ENCODE peak calls at places on chromosome 13, in four cellular contexts. One of them, this sample, is unnamed.

GRCh38 chr13:44622259-44622658 is 46.1 kb upstream of the TSC22D1 start:
- DNase-seq in HL-60: no peak
- DNase-seq in K562: no peak
- DNase-seq in GM12878: no peak
- DNase-seq in this sample: no peak

GRCh38 chr13:90362718-90363117 is 984.8 kb upstream of the MIR17HG start:
- DNase-seq in HL-60: no peak
- DNase-seq in K562: no peak
- DNase-seq in GM12878: no peak
- DNase-seq in this sample: no peak

GRCh38 chr13:40149611-40150283 is 494.3 kb downstream of the COG6 start:
- DNase-seq in HL-60: no peak
- DNase-seq in K562: no peak
- DNase-seq in GM12878: no peak
- DNase-seq in this sample: no peak

GRCh38 chr13:62767473-62767872 is 1351.8 kb upstream of the PCDH20 start:
- DNase-seq in HL-60: no peak
- DNase-seq in K562: no peak
- DNase-seq in GM12878: no peak
- DNase-seq in this sample: no peak

GRCh38 chr13:75357576-75358295 is 124.2 kb downstream of the TBC1D4 start:
- DNase-seq in HL-60: peak
- DNase-seq in K562: peak
- DNase-seq in GM12878: no peak
- DNase-seq in this sample: peak

GRCh38 chr13:44108345-44108858 is 228.7 kb downstream of the LACC1 start:
- DNase-seq in HL-60: no peak
- DNase-seq in K562: no peak
- DNase-seq in GM12878: no peak
- DNase-seq in this sample: no peak

GRCh38 chr13:87168390-87168789 is 502.8 kb upstream of the SLITRK5 start:
- DNase-seq in HL-60: no peak
- DNase-seq in K562: no peak
- DNase-seq in GM12878: no peak
- DNase-seq in this sample: no peak

GRCh38 chr13:94608586-94608985 is 6.9 kb downstream of the GPR180 start:
- DNase-seq in HL-60: no peak
- DNase-seq in K562: no peak
- DNase-seq in GM12878: no peak
- DNase-seq in this sample: no peak

GRCh38 chr13:110650436-110650835 is 35.1 kb downstream of the NAXD start:
- DNase-seq in HL-60: no peak
- DNase-seq in K562: no peak
- DNase-seq in GM12878: no peak
- DNase-seq in this sample: no peak

GRCh38 chr13:32309312-32309711 is 5.9 kb downstream of the ZAR1L start:
- DNase-seq in HL-60: no peak
- DNase-seq in K562: no peak
- DNase-seq in GM12878: no peak
- DNase-seq in this sample: no peak

GRCh38 chr13:95660981-95661581 is 15.9 kb upstream of the DNAJC3 start:
- DNase-seq in HL-60: no peak
- DNase-seq in K562: peak
- DNase-seq in GM12878: no peak
- DNase-seq in this sample: no peak

GRCh38 chr13:113329656-113330312 is 32.7 kb downstream of the LAMP1 start:
- DNase-seq in HL-60: no peak
- DNase-seq in K562: no peak
- DNase-seq in GM12878: no peak
- DNase-seq in this sample: no peak

GRCh38 chr13:78875792-78876580 is 217.0 kb upstream of the OBI1 start:
- DNase-seq in HL-60: no peak
- DNase-seq in K562: no peak
- DNase-seq in GM12878: no peak
- DNase-seq in this sample: peak

GRCh38 chr13:43268632-43269031 is 245.2 kb downstream of the DNAJC15 start:
- DNase-seq in HL-60: no peak
- DNase-seq in K562: no peak
- DNase-seq in GM12878: no peak
- DNase-seq in this sample: no peak

GRCh38 chr13:42355118-42355840 is 83.3 kb downstream of the AKAP11 start:
- DNase-seq in HL-60: no peak
- DNase-seq in K562: no peak
- DNase-seq in GM12878: no peak
- DNase-seq in this sample: no peak

GRCh38 chr13:110499621-110500281 is 61.8 kb downstream of the RAB20 start:
- DNase-seq in HL-60: no peak
- DNase-seq in K562: no peak
- DNase-seq in GM12878: no peak
- DNase-seq in this sample: no peak

GRCh38 chr13:89267734-89268133 is 1596.6 kb downstream of the SLITRK5 start:
- DNase-seq in HL-60: no peak
- DNase-seq in K562: no peak
- DNase-seq in GM12878: no peak
- DNase-seq in this sample: no peak

GRCh38 chr13:41085961-41086360 is 24.7 kb downstream of the WBP4 start:
- DNase-seq in HL-60: no peak
- DNase-seq in K562: no peak
- DNase-seq in GM12878: no peak
- DNase-seq in this sample: no peak

GRCh38 chr13:40013554-40013953 is 358.1 kb downstream of the COG6 start:
- DNase-seq in HL-60: no peak
- DNase-seq in K562: no peak
- DNase-seq in GM12878: no peak
- DNase-seq in this sample: no peak

GRCh38 chr13:46593403-46593802 is 40.4 kb downstream of the LRCH1 start:
- DNase-seq in HL-60: no peak
- DNase-seq in K562: no peak
- DNase-seq in GM12878: no peak
- DNase-seq in this sample: no peak

GRCh38 chr13:50617134-50617721 is 226.3 kb downstream of the DLEU7 start:
- DNase-seq in HL-60: no peak
- DNase-seq in K562: no peak
- DNase-seq in GM12878: no peak
- DNase-seq in this sample: no peak

GRCh38 chr13:49935171-49936084 is 712 bp downstream of the SPRYD7 start:
- DNase-seq in HL-60: no peak
- DNase-seq in K562: peak
- DNase-seq in GM12878: no peak
- DNase-seq in this sample: no peak

GRCh38 chr13:98293103-98293502 is 116.0 kb upstream of the RNF113B start:
- DNase-seq in HL-60: no peak
- DNase-seq in K562: no peak
- DNase-seq in GM12878: no peak
- DNase-seq in this sample: no peak

GRCh38 chr13:95226932-95227718 is 74.1 kb downstream of the ABCC4 start:
- DNase-seq in HL-60: no peak
- DNase-seq in K562: no peak
- DNase-seq in GM12878: peak
- DNase-seq in this sample: no peak

GRCh38 chr13:111315347-111315995 is 5.0 kb upstream of the TEX29 start:
- DNase-seq in HL-60: no peak
- DNase-seq in K562: no peak
- DNase-seq in GM12878: no peak
- DNase-seq in this sample: no peak

GRCh38 chr13:97142452-97142851 is 79.7 kb upstream of the MBNL2 start:
- DNase-seq in HL-60: no peak
- DNase-seq in K562: peak
- DNase-seq in GM12878: no peak
- DNase-seq in this sample: no peak
- TF ChIP-seq SPI1 in HL-60: no peak
- TF ChIP-seq SPI1 in K562: peak
- TF ChIP-seq SPI1 in GM12878: no peak
- TF ChIP-seq SPI1 in this sample: no peak

GRCh38 chr13:47841131-47841530 is 159.9 kb downstream of the SUCLA2 start:
- DNase-seq in HL-60: no peak
- DNase-seq in K562: no peak
- DNase-seq in GM12878: no peak
- DNase-seq in this sample: no peak

GRCh38 chr13:47843005-47843404 is 158.1 kb downstream of the SUCLA2 start:
- DNase-seq in HL-60: no peak
- DNase-seq in K562: no peak
- DNase-seq in GM12878: no peak
- DNase-seq in this sample: no peak

GRCh38 chr13:47845981-47846380 is 155.1 kb downstream of the SUCLA2 start:
- DNase-seq in HL-60: no peak
- DNase-seq in K562: no peak
- DNase-seq in GM12878: no peak
- DNase-seq in this sample: no peak

GRCh38 chr13:47846886-47847285 is 154.2 kb downstream of the SUCLA2 start:
- DNase-seq in HL-60: no peak
- DNase-seq in K562: no peak
- DNase-seq in GM12878: no peak
- DNase-seq in this sample: no peak
- TF ChIP-seq SPI1 in HL-60: no peak
- TF ChIP-seq SPI1 in K562: no peak
- TF ChIP-seq SPI1 in GM12878: no peak
- TF ChIP-seq SPI1 in this sample: no peak

DNA sequence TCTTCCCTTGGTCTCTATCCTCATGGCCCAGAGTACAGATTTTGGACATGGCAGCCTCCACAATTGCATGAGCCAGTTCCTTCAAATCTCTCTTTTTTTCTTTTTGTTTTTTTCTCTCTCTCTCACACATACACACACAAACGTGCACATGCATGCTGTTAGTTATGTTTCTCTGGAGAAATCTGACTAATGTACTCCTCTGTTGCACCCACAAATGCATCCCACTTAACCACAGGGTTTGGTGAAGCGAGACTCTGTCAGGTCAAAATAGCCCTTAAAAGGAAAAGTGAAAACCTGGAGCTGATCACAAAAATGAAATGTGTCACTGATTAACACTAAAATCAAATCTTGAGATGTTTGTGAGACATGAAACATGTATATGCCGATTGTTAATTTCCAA is 374.6 kb upstream of the ARGLU1 start:
- DNase-seq in HL-60: no peak
- DNase-seq in K562: no peak
- DNase-seq in GM12878: no peak
- DNase-seq in this sample: no peak
- TF ChIP-seq SPI1 in HL-60: no peak
- TF ChIP-seq SPI1 in K562: no peak
- TF ChIP-seq SPI1 in GM12878: no peak
- TF ChIP-seq SPI1 in this sample: no peak

DNA sequence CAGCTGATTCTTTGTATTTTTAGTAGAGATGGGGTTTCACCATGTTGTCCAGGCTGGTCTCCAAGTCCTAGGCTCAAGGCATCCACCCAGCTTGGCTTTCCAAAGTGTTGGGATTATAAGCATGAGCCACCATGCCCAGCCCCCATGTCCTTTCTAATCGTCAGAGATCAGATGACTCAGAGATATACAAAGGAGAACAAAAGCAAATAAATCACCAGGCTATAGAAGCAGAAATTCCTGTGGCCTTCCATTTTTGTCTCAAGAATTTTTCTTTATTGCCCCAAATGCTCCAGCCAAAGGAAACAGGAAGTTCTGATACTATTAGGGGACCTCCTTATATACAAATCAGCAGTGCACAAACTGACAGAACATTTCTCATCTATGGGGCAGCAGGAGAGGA is 207.8 kb downstream of the RFC3 start:
- DNase-seq in HL-60: no peak
- DNase-seq in K562: no peak
- DNase-seq in GM12878: no peak
- DNase-seq in this sample: no peak
- TF ChIP-seq SPI1 in HL-60: no peak
- TF ChIP-seq SPI1 in K562: no peak
- TF ChIP-seq SPI1 in GM12878: no peak
- TF ChIP-seq SPI1 in this sample: no peak

GRCh38 chr13:77784531-77784930 is 87.0 kb downstream of the SLAIN1 start:
- DNase-seq in HL-60: no peak
- DNase-seq in K562: no peak
- DNase-seq in GM12878: no peak
- DNase-seq in this sample: no peak

GRCh38 chr13:77779461-77780272 is 82.2 kb downstream of the SLAIN1 start:
- DNase-seq in HL-60: peak
- DNase-seq in K562: no peak
- DNase-seq in GM12878: peak
- DNase-seq in this sample: peak

GRCh38 chr13:77786888-77787287 is 89.4 kb downstream of the SLAIN1 start:
- DNase-seq in HL-60: no peak
- DNase-seq in K562: no peak
- DNase-seq in GM12878: no peak
- DNase-seq in this sample: no peak

GRCh38 chr13:77776704-77777103 is 79.2 kb downstream of the SLAIN1 start:
- DNase-seq in HL-60: no peak
- DNase-seq in K562: no peak
- DNase-seq in GM12878: no peak
- DNase-seq in this sample: no peak

GRCh38 chr13:77781804-77782203 is 84.3 kb downstream of the SLAIN1 start:
- DNase-seq in HL-60: no peak
- DNase-seq in K562: no peak
- DNase-seq in GM12878: no peak
- DNase-seq in this sample: no peak
- TF ChIP-seq SPI1 in HL-60: no peak
- TF ChIP-seq SPI1 in K562: no peak
- TF ChIP-seq SPI1 in GM12878: no peak
- TF ChIP-seq SPI1 in this sample: no peak

DNA sequence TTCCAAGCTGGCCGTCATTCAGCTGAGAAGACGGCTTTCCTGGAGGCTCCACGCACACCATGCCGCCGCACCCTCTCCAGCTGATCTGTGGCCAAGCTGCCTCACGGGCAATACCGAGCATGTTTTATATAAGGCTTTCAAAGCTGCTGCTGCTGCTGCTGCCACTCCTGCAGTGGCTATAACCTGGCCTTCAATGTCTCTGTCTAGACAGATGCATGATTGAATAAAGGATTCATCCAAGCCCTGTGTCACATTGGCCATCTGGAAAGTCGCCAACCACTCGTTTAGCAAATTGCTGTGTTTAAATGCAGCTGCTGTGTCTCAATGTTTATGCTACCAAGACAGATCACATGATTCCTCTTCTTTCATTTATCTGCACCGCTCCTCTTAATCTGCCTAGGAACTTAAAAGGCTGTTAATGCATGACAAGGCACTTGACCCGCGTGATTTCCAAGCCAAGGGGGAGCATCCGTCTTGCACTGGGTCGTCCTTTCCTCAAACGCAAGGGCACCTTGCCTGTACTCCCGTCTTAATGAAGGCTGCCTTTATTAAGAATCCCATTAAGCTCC is 114.3 kb downstream of the TEX26 start:
- DNase-seq in HL-60: no peak
- DNase-seq in K562: no peak
- DNase-seq in GM12878: no peak
- DNase-seq in this sample: no peak
- TF ChIP-seq SPI1 in HL-60: no peak
- TF ChIP-seq SPI1 in K562: no peak
- TF ChIP-seq SPI1 in GM12878: no peak
- TF ChIP-seq SPI1 in this sample: no peak

GRCh38 chr13:102721800-102722231 is 27.0 kb upstream of the METTL21C start:
- DNase-seq in HL-60: no peak
- DNase-seq in K562: no peak
- DNase-seq in GM12878: no peak
- DNase-seq in this sample: no peak
- TF ChIP-seq SPI1 in HL-60: no peak
- TF ChIP-seq SPI1 in K562: no peak
- TF ChIP-seq SPI1 in GM12878: no peak
- TF ChIP-seq SPI1 in this sample: no peak

GRCh38 chr13:67740871-67741475 is 510.8 kb upstream of the PCDH9 start:
- DNase-seq in HL-60: no peak
- DNase-seq in K562: no peak
- DNase-seq in GM12878: no peak
- DNase-seq in this sample: no peak
- TF ChIP-seq SPI1 in HL-60: no peak
- TF ChIP-seq SPI1 in K562: no peak
- TF ChIP-seq SPI1 in GM12878: no peak
- TF ChIP-seq SPI1 in this sample: no peak

This sample was measured in GM12891.